ENCODE peak calls at places on chromosomes 1 and 21, in six cellular contexts. B is astrocyte; X is OCI-LY7; P is GM06990; K is bronchial epithelial cell; W is CD8-positive, alpha-beta T cell. C is an unnamed sample.

GRCh38 chr1:205959789-205960188 is 16.5 kb upstream of the SLC26A9 start:
- DNase-seq in K (no peak), W (no peak), X (no peak), P (no peak), B (no peak), C (no peak)

GRCh38 chr1:215079456-215079855 is 3.1 kb upstream of the KCNK2 start:
- DNase-seq in K (no peak), B (no peak), X (no peak), W (no peak), P (no peak), C (no peak)

GRCh38 chr1:156164465-156164831 is 11.1 kb downstream of the SEMA4A start:
- DNase-seq in W (no peak), X (no peak), K (no peak), B (no peak), P (no peak), C (no peak)

GRCh38 chr1:204410764-204411450 is 710 bp downstream of the PPP1R15B start:
- DNase-seq in B (peak), X (peak), W (peak), K (peak), P (no peak), C (peak)

GRCh38 chr1:116382321-116382720 is 9.3 kb downstream of the ATP1A1 start:
- DNase-seq in W (no peak), K (no peak), X (no peak), B (peak), P (no peak), C (peak)

GRCh38 chr1:44327679-44328491 is 27.2 kb downstream of the ERI3 start:
- DNase-seq in K (peak), X (no peak), W (no peak), P (no peak), B (peak), C (peak)

GRCh38 chr1:232179896-232180760 is 449.8 kb downstream of the SIPA1L2 start:
- DNase-seq in W (no peak), P (no peak), B (no peak), K (peak), X (no peak), C (no peak)

GRCh38 chr21:45837936-45838335 is 143.6 kb upstream of the COL6A1 start:
- DNase-seq in P (no peak), B (no peak), K (no peak), X (no peak), W (no peak), C (no peak)

GRCh38 chr1:89347296-89347695 is 16.6 kb upstream of the GBP6 start:
- DNase-seq in K (no peak), X (no peak), W (no peak), P (no peak), B (no peak), C (no peak)

GRCh38 chr21:45309069-45309521 is 21.4 kb upstream of the POFUT2 start:
- DNase-seq in X (peak), B (no peak), K (no peak), W (peak), P (no peak), C (peak)

GRCh38 chr1:67308136-67308535 is 463 bp downstream of the IL12RB2 start:
- DNase-seq in P (no peak), B (no peak), X (no peak), K (no peak), W (no peak), C (no peak)

GRCh38 chr1:197618065-197618464 is 157.2 kb downstream of the DENND1B start:
- DNase-seq in K (no peak), P (no peak), X (no peak), B (peak), W (no peak), C (peak)

GRCh38 chr1:64242895-64243756 is 39.7 kb downstream of the UBE2U start:
- DNase-seq in B (no peak), K (peak), W (no peak), P (no peak), X (peak), C (peak)

GRCh38 chr1:14826731-14827326 is 228.3 kb downstream of the KAZN start:
- DNase-seq in P (no peak), X (no peak), B (no peak), K (no peak), W (no peak), C (no peak)

GRCh38 chr1:22776051-22776611 is 65.5 kb downstream of the EPHB2 start:
- DNase-seq in W (no peak), X (no peak), K (no peak), B (no peak), P (no peak), C (no peak)

GRCh38 chr1:77143529-77144121 is 75.6 kb downstream of the PIGK start:
- DNase-seq in P (no peak), W (no peak), K (peak), X (peak), B (no peak), C (peak)

GRCh38 chr1:227757781-227758180 is 22.5 kb downstream of the SNAP47 start:
- DNase-seq in K (no peak), P (no peak), X (no peak), B (no peak), W (no peak), C (no peak)

GRCh38 chr1:53535846-53536245 is 76.6 kb downstream of the DMRTB1 start:
- DNase-seq in P (no peak), W (no peak), X (no peak), B (no peak), K (no peak), C (no peak)

GRCh38 chr1:62229468-62229867 is 34.8 kb downstream of the L1TD1 start:
- DNase-seq in K (peak), P (no peak), B (no peak), W (no peak), X (no peak), C (no peak)

GRCh38 chr1:101002551-101002950 is 23.0 kb downstream of the DPH5 start:
- DNase-seq in B (peak), K (peak), W (no peak), X (peak), P (peak), C (no peak)

GRCh38 chr1:81192647-81193642 is 607.8 kb upstream of the ADGRL2 start:
- DNase-seq in P (no peak), K (no peak), B (no peak), W (no peak), X (no peak), C (no peak)

GRCh38 chr21:44932366-44933181 is 7.3 kb upstream of the SLX9 start:
- DNase-seq in K (no peak), W (peak), P (peak), B (no peak), X (peak), C (no peak)

GRCh38 chr1:58814251-58815068 is 30.6 kb upstream of the JUN start:
- DNase-seq in P (peak), W (no peak), K (peak), B (peak), X (no peak), C (peak)

GRCh38 chr21:18522181-18522771 is 118.7 kb upstream of the TMPRSS15 start:
- DNase-seq in P (no peak), B (peak), X (no peak), K (no peak), W (no peak), C (peak)

GRCh38 chr1:29123871-29124365 is at the start of gene TMEM200B:
- DNase-seq in X (no peak), P (no peak), B (no peak), K (no peak), W (peak), C (no peak)

GRCh38 chr1:25679170-25679569 is 62.6 kb downstream of the MAN1C1 start:
- DNase-seq in B (no peak), P (no peak), K (no peak), X (no peak), W (no peak), C (no peak)

GRCh38 chr1:83318361-83318760 is 680.6 kb downstream of the TTLL7 start:
- DNase-seq in P (no peak), B (no peak), K (no peak), W (no peak), X (no peak), C (no peak)

GRCh38 chr1:117599286-117599685 is 6.6 kb upstream of the TENT5C start:
- DNase-seq in X (no peak), K (no peak), B (no peak), P (no peak), W (no peak), C (no peak)

DNA sequence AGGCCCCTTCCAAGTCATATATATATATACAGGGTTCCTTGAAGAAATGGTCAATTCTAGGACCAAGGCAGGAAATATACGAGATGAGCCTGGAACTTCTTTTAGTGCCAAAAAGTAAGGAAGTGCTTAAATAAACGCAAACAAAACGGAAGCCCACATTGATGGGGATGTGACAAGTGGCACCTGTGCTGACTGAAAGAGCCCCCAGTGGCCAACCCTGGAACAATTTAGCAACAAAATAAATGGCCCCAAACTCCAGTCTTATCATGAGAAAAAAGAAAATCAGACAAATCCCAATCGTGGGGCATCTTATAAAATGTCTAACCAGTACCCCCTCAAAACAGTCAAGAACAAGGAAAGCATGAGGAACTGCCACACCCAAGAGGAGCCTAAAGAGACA is 17.7 kb downstream of the PLA2G5 start:
- DNase-seq in W (no peak), B (no peak), K (no peak), X (peak), P (no peak), C (no peak)
- TF ChIP-seq CTCF in W (no peak), B (no peak), K (no peak), X (peak), P (peak), C (peak)

DNA sequence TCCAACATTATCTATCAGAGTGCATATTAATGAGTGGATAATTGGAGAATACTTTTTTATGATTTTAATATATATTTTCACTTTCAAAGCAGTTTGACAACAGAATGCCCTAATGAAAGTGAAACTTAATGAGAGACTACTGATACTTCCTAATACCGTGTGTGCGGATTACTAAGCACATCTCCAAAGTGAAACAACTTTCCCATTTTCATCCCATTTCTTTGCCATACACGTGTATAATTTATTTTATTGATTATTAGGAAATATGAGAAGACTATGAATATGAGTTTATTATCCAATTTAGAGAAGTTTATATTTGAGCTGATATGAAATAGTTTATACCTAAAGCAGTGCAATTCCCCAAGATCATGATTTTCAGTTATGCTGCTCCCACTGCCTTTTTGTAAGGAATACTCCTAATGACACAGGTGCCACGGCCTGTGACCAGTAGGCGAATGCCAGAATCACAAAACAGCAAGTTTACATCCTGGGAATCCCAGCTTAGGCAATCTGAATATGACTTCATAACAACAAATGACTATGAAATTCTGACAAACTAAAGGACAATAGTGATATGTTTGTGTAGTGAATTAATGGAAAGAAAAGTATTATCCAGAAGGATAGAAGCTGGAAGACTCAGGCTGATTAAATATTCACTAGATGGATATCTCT is 202.9 kb downstream of the NCAM2 start:
- DNase-seq in P (no peak), X (no peak), W (no peak), B (no peak), K (no peak), C (peak)
- H3K4me3 ChIP-seq in P (no peak), X (no peak), W (no peak), B (no peak), K (no peak), C (peak)

DNA sequence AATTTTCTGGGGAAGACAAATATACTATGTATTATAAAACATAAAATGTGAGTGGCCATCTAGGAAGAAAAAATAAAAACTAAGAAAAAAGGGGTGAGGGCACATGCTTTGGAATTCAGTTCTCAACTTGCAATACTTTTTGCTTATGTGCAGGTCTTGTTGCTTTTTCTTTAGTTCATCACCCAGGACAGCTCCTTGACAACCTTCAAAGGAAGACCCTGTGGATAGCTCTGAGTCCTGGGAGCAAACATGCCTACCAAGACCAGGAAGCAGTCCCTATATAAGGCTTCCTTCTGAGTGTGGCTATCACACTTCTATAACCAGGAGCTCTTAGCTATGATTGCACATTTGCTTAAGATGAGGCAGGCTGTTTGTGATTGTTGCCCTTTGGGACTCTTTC is 78.0 kb downstream of the WDR64 start:
- DNase-seq in W (no peak), X (no peak), B (no peak), K (no peak), P (no peak), C (no peak)
- TF ChIP-seq CTCF in W (no peak), X (no peak), B (no peak), K (no peak), P (no peak), C (no peak)

GRCh38 chr1:209823143-209824041 is 4.4 kb upstream of the UTP25 start:
- DNase-seq in X (peak), W (peak), P (no peak), K (peak), B (peak), C (peak)
- H3K4me3 ChIP-seq in X (no peak), W (no peak), P (no peak), K (peak), B (peak), C (no peak)

GRCh38 chr1:26861286-26861701 is 1.7 kb upstream of the SFN start:
- DNase-seq in B (no peak), W (no peak), P (no peak), K (peak), X (no peak), C (peak)
- TF ChIP-seq CTCF in B (no peak), W (no peak), P (peak), K (peak), X (no peak), C (peak)

DNA sequence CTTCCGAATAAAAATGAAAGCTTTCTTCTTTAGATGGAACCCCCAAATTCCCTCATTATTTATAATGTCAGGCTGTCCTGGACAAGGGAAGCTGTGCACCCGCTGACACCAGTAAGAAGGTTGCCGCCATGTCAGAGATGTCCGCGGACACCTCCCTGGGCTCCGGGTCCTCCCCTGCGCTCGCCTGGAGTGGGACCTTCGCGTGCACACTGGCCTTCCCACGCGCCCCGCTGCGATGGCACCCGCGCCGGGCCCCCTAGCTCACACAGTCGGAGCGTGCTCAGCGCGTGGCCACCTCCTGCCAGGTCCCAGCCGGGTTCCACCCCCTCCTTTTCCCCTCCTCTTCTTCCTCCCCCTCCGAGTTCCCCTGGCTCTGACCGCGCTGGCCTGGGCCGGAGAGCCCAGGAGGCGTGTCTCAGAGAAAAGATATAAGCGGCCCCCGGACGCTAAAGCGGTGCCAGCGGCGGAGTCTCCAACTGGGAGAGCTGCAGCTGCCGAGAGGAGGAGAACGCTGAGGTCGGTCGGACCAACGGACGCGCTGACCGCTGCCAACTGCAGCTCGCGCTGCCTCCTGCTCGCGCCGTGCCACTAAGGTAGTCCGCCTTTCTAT is at the start of gene G0S2:
- DNase-seq in W (peak), B (peak), K (no peak), P (peak), X (no peak), C (peak)
- H3K4me3 ChIP-seq in W (peak), B (peak), K (peak), P (peak), X (no peak), C (peak)